ENCODE peak calls at places on chromosomes 16 and 17, in eight cellular contexts. L, H, O, S, K, X, V and P are unnamed samples.

GRCh38 chr17:64185101-64185500 is 55.2 kb upstream of the ERN1 start:
- DNase-seq in L (no peak), H (no peak), O (no peak), S (no peak), K (no peak), X (no peak), V (no peak), P (no peak)

GRCh38 chr16:19396555-19397011 is 21.1 kb upstream of the TMC5 start:
- DNase-seq in L (no peak), H (no peak), O (no peak), S (no peak), K (peak), X (no peak), V (peak), P (no peak)

GRCh38 chr17:61457226-61457983 is 5.2 kb downstream of the TBX4 start:
- DNase-seq in L (no peak), H (no peak), O (no peak), S (no peak), K (no peak), X (no peak), V (no peak), P (no peak)

GRCh38 chr16:25264599-25264998 is 7.0 kb upstream of the ZKSCAN2 start:
- DNase-seq in L (no peak), H (no peak), O (no peak), S (no peak), K (peak), X (no peak), V (no peak), P (no peak)

GRCh38 chr16:79970551-79971236 is 370.2 kb upstream of the MAF start:
- DNase-seq in L (no peak), H (no peak), O (no peak), S (no peak), K (peak), X (no peak), V (no peak), P (peak)

GRCh38 chr17:62093188-62094155 is 28.4 kb upstream of the MED13 start:
- DNase-seq in L (no peak), H (no peak), O (no peak), S (peak), K (peak), X (peak), V (no peak), P (no peak)

GRCh38 chr16:12500771-12501170 is 302.9 kb downstream of the CPPED1 start:
- DNase-seq in L (no peak), H (no peak), O (no peak), S (no peak), K (no peak), X (no peak), V (no peak), P (no peak)

GRCh38 chr16:10552998-10553491 is 27.4 kb downstream of the EMP2 start:
- DNase-seq in L (peak), H (no peak), O (peak), S (no peak), K (peak), X (no peak), V (no peak), P (no peak)

GRCh38 chr16:31879937-31880321 is 6.3 kb downstream of the ZNF267 start:
- DNase-seq in L (no peak), H (no peak), O (no peak), S (no peak), K (no peak), X (no peak), V (no peak), P (no peak)

GRCh38 chr17:14302421-14303099 is 1.7 kb downstream of the HS3ST3B1 start:
- DNase-seq in L (peak), H (no peak), O (peak), S (peak), K (peak), X (peak), V (peak), P (peak)

GRCh38 chr16:88461291-88462269 is 8.5 kb downstream of the ZFPM1 start:
- DNase-seq in L (no peak), H (no peak), O (no peak), S (no peak), K (peak), X (no peak), V (no peak), P (no peak)

GRCh38 chr17:82787081-82787848 is 35.4 kb downstream of the TBCD start:
- DNase-seq in L (no peak), H (no peak), O (no peak), S (no peak), K (no peak), X (no peak), V (no peak), P (no peak)

GRCh38 chr17:49851387-49852291 is 3.8 kb upstream of the TAC4 start:
- DNase-seq in L (peak), H (peak), O (peak), S (peak), K (peak), X (peak), V (peak), P (peak)

GRCh38 chr17:75404739-75405364 is 626 bp downstream of the GRB2 start:
- DNase-seq in L (peak), H (no peak), O (peak), S (peak), K (peak), X (peak), V (no peak), P (peak)

GRCh38 chr17:79363552-79364275 is 247.1 kb downstream of the RBFOX3 start:
- DNase-seq in L (no peak), H (no peak), O (no peak), S (no peak), K (no peak), X (no peak), V (no peak), P (no peak)

GRCh38 chr16:26649646-26650045 is 417.1 kb upstream of the C16orf82 start:
- DNase-seq in L (no peak), H (no peak), O (no peak), S (no peak), K (no peak), X (no peak), V (peak), P (no peak)

GRCh38 chr16:58638148-58639036 is 8.8 kb upstream of the CNOT1 start:
- DNase-seq in L (no peak), H (no peak), O (no peak), S (peak), K (peak), X (peak), V (no peak), P (no peak)

GRCh38 chr16:4846503-4846900 is 586 bp downstream of the GLYR1 start:
- DNase-seq in L (peak), H (no peak), O (no peak), S (peak), K (peak), X (peak), V (no peak), P (peak)

GRCh38 chr17:82244413-82245140 is 15.7 kb downstream of the SLC16A3 start:
- DNase-seq in L (no peak), H (no peak), O (no peak), S (no peak), K (peak), X (peak), V (no peak), P (no peak)

GRCh38 chr17:82213251-82214011 is 789 bp upstream of the CCDC57 start:
- DNase-seq in L (peak), H (no peak), O (peak), S (peak), K (peak), X (peak), V (no peak), P (peak)

GRCh38 chr17:1861391-1862010 is 31.7 kb downstream of the RPA1 start:
- DNase-seq in L (no peak), H (no peak), O (no peak), S (no peak), K (no peak), X (no peak), V (no peak), P (no peak)

GRCh38 chr16:66478733-66479511 is 51.8 kb downstream of the BEAN1 start:
- DNase-seq in L (peak), H (peak), O (peak), S (peak), K (peak), X (peak), V (peak), P (peak)

GRCh38 chr17:8700546-8700945 is 44.1 kb downstream of the CCDC42 start:
- DNase-seq in L (no peak), H (no peak), O (no peak), S (no peak), K (no peak), X (no peak), V (no peak), P (no peak)

GRCh38 chr16:16036359-16036792 is 87.0 kb downstream of the ABCC1 start:
- DNase-seq in L (no peak), H (no peak), O (no peak), S (no peak), K (no peak), X (no peak), V (no peak), P (no peak)

GRCh38 chr16:69123894-69124293 is 8.5 kb downstream of the CHTF8 start:
- DNase-seq in L (peak), H (no peak), O (peak), S (peak), K (peak), X (peak), V (peak), P (peak)

GRCh38 chr16:68259421-68259820 is 4.9 kb upstream of the SLC7A6 start:
- DNase-seq in L (no peak), H (no peak), O (no peak), S (no peak), K (no peak), X (no peak), V (no peak), P (no peak)

GRCh38 chr16:71917900-71918299 is 22.6 kb downstream of the IST1 start:
- DNase-seq in L (no peak), H (no peak), O (no peak), S (no peak), K (peak), X (peak), V (no peak), P (no peak)

GRCh38 chr17:54951286-54951685 is 17.2 kb downstream of the COX11 start:
- DNase-seq in L (no peak), H (no peak), O (no peak), S (no peak), K (no peak), X (no peak), V (no peak), P (no peak)

GRCh38 chr17:7834891-7835817 is 1.1 kb downstream of the KDM6B start:
- DNase-seq in L (peak), H (peak), O (peak), S (peak), K (peak), X (peak), V (peak), P (peak)

GRCh38 chr16:23534868-23535860 is 22.0 kb downstream of the EARS2 start:
- DNase-seq in L (no peak), H (no peak), O (no peak), S (no peak), K (no peak), X (no peak), V (no peak), P (no peak)

GRCh38 chr17:69575346-69575761 is 160.9 kb downstream of the MAP2K6 start:
- DNase-seq in L (no peak), H (no peak), O (no peak), S (peak), K (peak), X (no peak), V (no peak), P (no peak)

GRCh38 chr17:61404702-61405046 is 5.0 kb downstream of the TBX2 start:
- DNase-seq in L (no peak), H (no peak), O (no peak), S (no peak), K (no peak), X (peak), V (no peak), P (peak)

GRCh38 chr16:2428051-2428786 is 1.0 kb upstream of the CCNF start:
- DNase-seq in L (no peak), H (no peak), O (no peak), S (no peak), K (peak), X (no peak), V (no peak), P (peak)

GRCh38 chr16:26961459-26961858 is 105.3 kb upstream of the C16orf82 start:
- DNase-seq in L (no peak), H (no peak), O (no peak), S (no peak), K (no peak), X (no peak), V (no peak), P (no peak)

GRCh38 chr16:88972349-88972748 is 4.7 kb downstream of the CBFA2T3 start:
- DNase-seq in L (no peak), H (no peak), O (no peak), S (no peak), K (no peak), X (no peak), V (no peak), P (no peak)

GRCh38 chr17:49624896-49625295 is 49.2 kb downstream of the NXPH3 start:
- DNase-seq in L (no peak), H (no peak), O (no peak), S (no peak), K (peak), X (peak), V (no peak), P (no peak)

GRCh38 chr16:58435779-58436178 is 43.5 kb downstream of the GINS3 start:
- DNase-seq in L (no peak), H (no peak), O (no peak), S (no peak), K (no peak), X (no peak), V (no peak), P (no peak)